ENCODE peak calls at places on chromosomes 13 and 19, in seven cellular contexts. P is IMR-90, Y is GM12878, L is A549, N is K562, J is HCT116, D is H1. S is an unnamed sample.

GRCh38 chr19:4345656-4346383 is 2.5 kb downstream of the MPND start:
- DNase-seq in Y (no peak), P (no peak), L (no peak), D (no peak), N (no peak), J (no peak), S (no peak)

GRCh38 chr19:56705939-56706338 is 34.4 kb upstream of the ZNF835 start:
- DNase-seq in Y (no peak), J (no peak), L (no peak), D (no peak), P (no peak), N (peak), S (no peak)

GRCh38 chr13:30159446-30159839 is 147.9 kb downstream of the KATNAL1 start:
- DNase-seq in L (no peak), Y (no peak), P (peak), N (no peak), D (no peak), J (no peak), S (no peak)

GRCh38 chr13:32811297-32811800 is 204.9 kb upstream of the KL start:
- DNase-seq in D (no peak), N (no peak), Y (peak), P (no peak), L (no peak), J (no peak), S (no peak)

GRCh38 chr13:59755647-59756290 is 408.0 kb downstream of the DIAPH3 start:
- DNase-seq in D (no peak), P (no peak), J (no peak), L (no peak), N (no peak), Y (no peak), S (no peak)

GRCh38 chr19:35269425-35270117 is 809 bp downstream of the USF2 start:
- DNase-seq in D (no peak), N (peak), J (peak), L (peak), Y (peak), P (peak), S (peak)

GRCh38 chr19:7605490-7606222 is 10.0 kb downstream of the CAMSAP3 start:
- DNase-seq in D (peak), Y (peak), N (peak), J (peak), L (peak), P (no peak), S (peak)

GRCh38 chr13:53343345-53343744 is 314.7 kb downstream of the OLFM4 start:
- DNase-seq in J (no peak), L (no peak), P (no peak), Y (no peak), N (no peak), D (peak), S (no peak)

GRCh38 chr13:27425918-27426630 is 1.7 kb downstream of the GTF3A start:
- DNase-seq in N (peak), J (peak), P (peak), L (peak), Y (peak), D (no peak), S (peak)

GRCh38 chr19:16258440-16258903 is 60.8 kb downstream of the AP1M1 start:
- DNase-seq in P (no peak), L (no peak), J (no peak), N (peak), D (no peak), Y (no peak), S (no peak)

GRCh38 chr19:16260794-16261161 is 63.1 kb downstream of the AP1M1 start:
- DNase-seq in L (no peak), J (no peak), D (no peak), N (no peak), Y (no peak), P (no peak), S (no peak)

GRCh38 chr19:16260160-16260793 is 62.6 kb downstream of the AP1M1 start:
- DNase-seq in L (no peak), P (no peak), D (no peak), Y (no peak), N (no peak), J (no peak), S (no peak)

GRCh38 chr19:16257509-16258002 is 59.8 kb downstream of the AP1M1 start:
- DNase-seq in L (no peak), N (peak), P (no peak), Y (no peak), D (no peak), J (no peak), S (no peak)

GRCh38 chr19:16259385-16260159 is 61.9 kb downstream of the AP1M1 start:
- DNase-seq in J (no peak), L (no peak), P (no peak), Y (peak), N (no peak), D (no peak), S (no peak)
- TF ChIP-seq CEBPB in J (no peak), L (no peak), P (no peak), Y (no peak), N (no peak), D (no peak), S (no peak)

DNA sequence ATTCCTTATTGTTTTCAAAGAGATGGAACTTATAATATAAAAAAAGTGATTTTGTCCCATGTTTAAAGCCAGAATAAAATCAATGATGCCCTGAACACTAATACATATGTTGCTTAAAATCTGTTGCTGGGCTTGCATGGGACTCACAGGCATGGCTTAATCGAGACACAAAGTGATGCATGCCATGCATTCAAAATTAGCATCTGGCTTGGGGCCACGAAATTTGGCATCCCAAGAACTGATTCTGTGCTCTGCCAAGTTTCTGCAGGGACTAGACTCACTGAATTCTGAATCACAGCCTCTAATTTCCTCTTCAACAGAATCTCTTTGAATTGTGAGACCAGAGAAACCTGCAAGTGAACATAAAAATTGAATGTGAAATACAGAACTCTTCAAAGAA is 109.2 kb downstream of the PCDH17 start:
- DNase-seq in L (no peak), D (no peak), P (no peak), Y (no peak), N (no peak), J (no peak), S (no peak)
- TF ChIP-seq CEBPB in L (no peak), D (no peak), P (no peak), Y (no peak), N (no peak), J (no peak), S (no peak)

DNA sequence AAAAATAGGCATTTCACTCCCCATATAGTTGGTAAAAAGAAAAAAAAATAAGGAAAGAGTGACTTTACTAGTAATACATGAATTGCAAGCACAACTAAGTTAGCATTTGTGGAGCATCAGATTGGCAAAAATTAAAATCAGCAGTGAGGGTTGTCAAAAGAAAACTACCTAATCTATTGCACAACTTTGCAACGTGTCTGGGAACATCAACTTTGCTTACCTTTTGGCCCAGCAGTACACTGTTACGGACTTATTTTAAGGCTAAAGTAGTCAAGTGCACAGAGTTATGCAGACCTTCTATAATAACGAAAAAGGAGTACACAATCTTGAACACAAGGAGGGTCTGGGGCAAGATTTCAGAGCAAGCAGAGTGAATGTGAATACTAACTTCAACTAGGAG is 102.6 kb downstream of the MIPEP start:
- DNase-seq in L (no peak), D (no peak), N (no peak), J (no peak), P (no peak), Y (no peak), S (no peak)
- TF ChIP-seq CEBPB in L (no peak), D (no peak), N (peak), J (no peak), P (peak), Y (no peak), S (peak)

DNA sequence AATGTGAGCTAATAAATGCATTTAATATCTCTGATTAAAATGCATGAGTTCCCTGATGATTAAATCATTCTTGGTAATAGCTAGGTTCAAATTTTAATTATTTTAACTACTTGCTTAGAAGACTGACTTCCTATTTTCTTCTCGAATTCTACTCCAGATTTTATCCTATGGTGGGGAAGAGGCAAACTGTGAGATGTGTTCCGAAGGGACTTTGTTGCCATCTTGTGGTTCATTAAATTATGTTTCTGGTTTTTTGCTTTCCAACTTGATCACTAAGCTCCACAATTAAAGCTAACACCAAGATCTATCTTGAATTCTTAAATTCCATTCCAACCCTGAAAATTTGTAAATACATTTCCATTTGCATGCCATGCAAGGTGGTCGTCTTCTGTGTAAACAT is 538.4 kb upstream of the PCDH20 start:
- DNase-seq in J (peak), D (no peak), N (no peak), P (peak), L (peak), Y (no peak), S (peak)
- TF ChIP-seq CEBPB in J (no peak), D (no peak), N (no peak), P (no peak), L (no peak), Y (no peak), S (no peak)

DNA sequence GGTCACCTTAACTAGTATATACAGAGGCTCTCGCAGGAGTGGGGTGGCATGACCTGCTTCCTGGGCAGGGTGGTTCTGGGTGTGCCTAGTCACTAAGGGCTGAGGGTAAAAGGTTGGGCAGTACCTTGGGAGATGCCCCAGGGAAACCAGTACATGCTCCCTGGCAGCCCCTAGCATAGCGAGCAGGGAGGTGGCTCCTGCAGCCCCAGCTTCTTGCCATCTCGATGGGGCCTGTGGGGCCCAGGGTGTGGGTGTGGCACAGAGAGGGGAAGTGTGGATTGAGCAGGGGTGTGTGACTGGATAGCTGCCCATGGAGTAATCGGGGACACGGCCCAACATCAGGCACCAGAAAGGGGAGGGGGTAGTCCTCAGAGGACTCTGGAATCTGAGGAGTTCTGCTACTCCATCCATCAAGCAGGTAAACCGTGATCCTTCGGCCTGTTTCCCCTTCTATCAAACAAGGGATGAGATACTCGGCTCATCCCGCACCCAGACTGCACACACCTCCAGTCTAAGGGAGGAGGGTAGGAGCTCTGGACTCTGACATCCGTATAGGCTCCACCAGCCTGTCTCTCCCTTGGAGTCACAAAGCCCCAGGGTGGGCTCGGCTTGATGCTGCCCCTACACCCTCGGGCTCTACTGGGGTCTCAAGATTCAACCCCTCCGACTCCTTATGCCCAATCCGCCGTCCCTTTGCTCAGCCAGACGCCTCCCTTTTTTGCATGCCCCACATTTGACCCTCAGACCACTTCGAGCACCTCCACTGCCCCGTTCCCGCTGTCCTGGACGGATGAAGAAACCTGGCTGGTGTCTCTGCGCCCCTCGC is 1.1 kb downstream of the ZBTB45 start:
- DNase-seq in L (no peak), N (no peak), D (no peak), Y (no peak), P (no peak), J (no peak), S (no peak)
- TF ChIP-seq CEBPB in L (no peak), N (peak), D (no peak), Y (no peak), P (no peak), J (no peak), S (no peak)

S was measured in HepG2.